ENCODE peak calls at places on chromosomes 2 and 18, in five cellular contexts. G, R, Y, F and U are unnamed samples.

GRCh38 chr2:71713581-71714580 is 260.5 kb downstream of the DYSF start:
- DNase-seq in R (no peak), Y (no peak), G (no peak), F (peak), U (peak)

GRCh38 chr2:30422437-30422805 is 24.6 kb upstream of the LCLAT1 start:
- DNase-seq in G (no peak), Y (peak), R (peak), F (peak), U (peak)

GRCh38 chr2:203590496-203590895 is 55.4 kb upstream of the RAPH1 start:
- DNase-seq in R (no peak), G (no peak), F (no peak), Y (no peak), U (no peak)

GRCh38 chr18:13051950-13052349 is 60.8 kb downstream of the CEP192 start:
- DNase-seq in Y (no peak), F (no peak), G (no peak), R (no peak), U (no peak)

GRCh38 chr2:201256001-201256544 is 4.3 kb upstream of the CASP8 start:
- DNase-seq in Y (no peak), G (no peak), F (no peak), R (no peak), U (no peak)

GRCh38 chr2:196182439-196183171 is 11.2 kb upstream of the STK17B start:
- DNase-seq in G (no peak), R (no peak), Y (no peak), F (no peak), U (no peak)

GRCh38 chr2:226652388-226652787 is 147.2 kb downstream of the IRS1 start:
- DNase-seq in F (peak), Y (no peak), G (no peak), R (no peak), U (peak)

GRCh38 chr18:25544872-25545271 is 192.9 kb upstream of the ZNF521 start:
- DNase-seq in R (no peak), G (no peak), Y (no peak), F (no peak), U (no peak)

GRCh38 chr2:185859506-185859905 is 120.9 kb downstream of the FSIP2 start:
- DNase-seq in F (peak), Y (no peak), R (no peak), G (no peak), U (no peak)

GRCh38 chr18:73531601-73532000 is 616.0 kb downstream of the FBXO15 start:
- DNase-seq in R (no peak), Y (no peak), F (no peak), G (no peak), U (no peak)

GRCh38 chr2:71510196-71510807 is 56.9 kb downstream of the DYSF start:
- DNase-seq in Y (peak), F (no peak), G (peak), R (peak), U (peak)

GRCh38 chr2:81901017-81901416 is 1596.5 kb upstream of the LRRTM1 start:
- DNase-seq in F (no peak), Y (no peak), G (no peak), R (no peak), U (no peak)

GRCh38 chr2:215479536-215480240 is 43.8 kb upstream of the FN1 start:
- DNase-seq in G (peak), F (no peak), Y (no peak), R (no peak), U (no peak)

GRCh38 chr2:96245609-96246390 is 20.0 kb downstream of the TMEM127 start:
- DNase-seq in F (no peak), G (no peak), R (no peak), Y (no peak), U (peak)

GRCh38 chr18:11408555-11408954 is 200.8 kb upstream of the SLC35G4 start:
- DNase-seq in F (no peak), G (no peak), Y (no peak), R (no peak), U (no peak)

GRCh38 chr2:160940699-160941098 is 219.5 kb upstream of the TANK start:
- DNase-seq in R (no peak), G (no peak), Y (no peak), F (no peak), U (no peak)